ENCODE peak calls at places on chromosome 16, in four cellular contexts. One of them, this sample, is unnamed.

GRCh38 chr16:87963400-87963799 is 12.2 kb downstream of the BANP start:
- DNase-seq in HepG2: no peak
- DNase-seq in H1: no peak
- DNase-seq in K562: no peak
- DNase-seq in this sample: no peak

GRCh38 chr16:50861926-50862325 is 120.0 kb downstream of the CYLD start:
- DNase-seq in HepG2: peak; percentile 86
- DNase-seq in H1: no peak
- DNase-seq in K562: no peak
- DNase-seq in this sample: no peak

GRCh38 chr16:10675861-10676260 is 18.9 kb downstream of the TEKT5 start:
- DNase-seq in HepG2: no peak
- DNase-seq in H1: no peak
- DNase-seq in K562: no peak
- DNase-seq in this sample: no peak

GRCh38 chr16:51383909-51384308 is 232.8 kb upstream of the SALL1 start:
- DNase-seq in HepG2: no peak
- DNase-seq in H1: no peak
- DNase-seq in K562: no peak
- DNase-seq in this sample: no peak

GRCh38 chr16:88985521-88985920 is 8.5 kb upstream of the CBFA2T3 start:
- DNase-seq in HepG2: no peak
- DNase-seq in H1: no peak
- DNase-seq in K562: no peak
- DNase-seq in this sample: no peak

GRCh38 chr16:70493863-70494770 is 29.2 kb downstream of the COG4 start:
- DNase-seq in HepG2: no peak
- DNase-seq in H1: no peak
- DNase-seq in K562: no peak
- DNase-seq in this sample: no peak

GRCh38 chr16:70254095-70254964 is 2.6 kb upstream of the EXOSC6 start:
- DNase-seq in HepG2: no peak
- DNase-seq in H1: no peak
- DNase-seq in K562: no peak
- DNase-seq in this sample: no peak

GRCh38 chr16:89004209-89004831 is 27.3 kb upstream of the CBFA2T3 start:
- DNase-seq in HepG2: no peak
- DNase-seq in H1: no peak
- DNase-seq in K562: peak; percentile 96
- DNase-seq in this sample: no peak

GRCh38 chr16:70388281-70388680 is 41.6 kb downstream of the DDX19A start:
- DNase-seq in HepG2: no peak
- DNase-seq in H1: no peak
- DNase-seq in K562: no peak
- DNase-seq in this sample: no peak

GRCh38 chr16:15749371-15749770 is 99.3 kb downstream of the NDE1 start:
- DNase-seq in HepG2: no peak
- DNase-seq in H1: no peak
- DNase-seq in K562: no peak
- DNase-seq in this sample: no peak

GRCh38 chr16:56281256-56281805 is 90.0 kb downstream of the GNAO1 start:
- DNase-seq in HepG2: peak; percentile 24
- DNase-seq in H1: peak; percentile 91
- DNase-seq in K562: peak; percentile 66
- DNase-seq in this sample: no peak

GRCh38 chr16:79009911-79010310 is 590.6 kb downstream of the MAF start:
- DNase-seq in HepG2: no peak
- DNase-seq in H1: no peak
- DNase-seq in K562: no peak
- DNase-seq in this sample: no peak

GRCh38 chr16:30623558-30624283 is 13.5 kb upstream of the ZNF689 start:
- DNase-seq in HepG2: no peak
- DNase-seq in H1: no peak
- DNase-seq in K562: no peak
- DNase-seq in this sample: no peak

GRCh38 chr16:89373355-89374110 is 116.8 kb downstream of the ANKRD11 start:
- DNase-seq in HepG2: no peak
- DNase-seq in H1: no peak
- DNase-seq in K562: no peak
- DNase-seq in this sample: no peak

GRCh38 chr16:363110-364090 is 6.9 kb downstream of the MRPL28 start:
- DNase-seq in HepG2: no peak
- DNase-seq in H1: no peak
- DNase-seq in K562: no peak
- DNase-seq in this sample: no peak

GRCh38 chr16:53829186-53829747 is 125.3 kb downstream of the FTO start:
- DNase-seq in HepG2: no peak
- DNase-seq in H1: no peak
- DNase-seq in K562: no peak
- DNase-seq in this sample: no peak

GRCh38 chr16:77584205-77584859 is 138.0 kb upstream of the NUDT7 start:
- DNase-seq in HepG2: peak; percentile 44
- DNase-seq in H1: no peak
- DNase-seq in K562: peak; percentile 41
- DNase-seq in this sample: no peak

GRCh38 chr16:30354423-30355143 is 525 bp downstream of the CD2BP2 start:
- DNase-seq in HepG2: no peak
- DNase-seq in H1: no peak
- DNase-seq in K562: peak; percentile 26
- DNase-seq in this sample: no peak

GRCh38 chr16:87240211-87241134 is 76.7 kb downstream of the C16orf95 start:
- DNase-seq in HepG2: no peak
- DNase-seq in H1: no peak
- DNase-seq in K562: no peak
- DNase-seq in this sample: no peak

GRCh38 chr16:57244767-57245471 is at the start of gene ARL2BP:
- DNase-seq in HepG2: peak; percentile 96
- DNase-seq in H1: peak; percentile 91
- DNase-seq in K562: peak; percentile 100
- DNase-seq in this sample: peak; percentile 84

GRCh38 chr16:58511933-58512815 is 3.1 kb upstream of the SETD6 start:
- DNase-seq in HepG2: peak; percentile 75
- DNase-seq in H1: peak; percentile 62
- DNase-seq in K562: peak; percentile 64
- DNase-seq in this sample: no peak

GRCh38 chr16:86722970-86723369 is 144.6 kb downstream of the FOXL1 start:
- DNase-seq in HepG2: no peak
- DNase-seq in H1: no peak
- DNase-seq in K562: no peak
- DNase-seq in this sample: no peak

GRCh38 chr16:14455577-14455976 is 174.5 kb downstream of the PARN start:
- DNase-seq in HepG2: peak; percentile 18
- DNase-seq in H1: no peak
- DNase-seq in K562: peak; percentile 13
- DNase-seq in this sample: no peak

GRCh38 chr16:72198021-72198420 is 26.1 kb upstream of the PMFBP1 start:
- DNase-seq in HepG2: no peak
- DNase-seq in H1: no peak
- DNase-seq in K562: no peak
- DNase-seq in this sample: no peak

GRCh38 chr16:15949210-15950166 is at the start of gene ABCC1:
- DNase-seq in HepG2: peak; percentile 60
- DNase-seq in H1: no peak
- DNase-seq in K562: peak; percentile 87
- DNase-seq in this sample: no peak

GRCh38 chr16:72876221-72876620 is 171.7 kb downstream of the ZFHX3 start:
- DNase-seq in HepG2: no peak
- DNase-seq in H1: no peak
- DNase-seq in K562: no peak
- DNase-seq in this sample: peak; percentile 1

GRCh38 chr16:85134794-85135153 is 22.5 kb upstream of the CIBAR2 start:
- DNase-seq in HepG2: no peak
- DNase-seq in H1: no peak
- DNase-seq in K562: peak; percentile 58
- DNase-seq in this sample: no peak

GRCh38 chr16:85136213-85136704 is 24.0 kb upstream of the CIBAR2 start:
- DNase-seq in HepG2: no peak
- DNase-seq in H1: no peak
- DNase-seq in K562: no peak
- DNase-seq in this sample: peak; percentile 28

GRCh38 chr16:85138073-85138824 is 26.0 kb upstream of the CIBAR2 start:
- DNase-seq in HepG2: no peak
- DNase-seq in H1: no peak
- DNase-seq in K562: no peak
- DNase-seq in this sample: no peak

GRCh38 chr16:85137323-85138072 is 25.2 kb upstream of the CIBAR2 start:
- DNase-seq in HepG2: peak; percentile 87
- DNase-seq in H1: no peak
- DNase-seq in K562: no peak
- DNase-seq in this sample: no peak

DNA sequence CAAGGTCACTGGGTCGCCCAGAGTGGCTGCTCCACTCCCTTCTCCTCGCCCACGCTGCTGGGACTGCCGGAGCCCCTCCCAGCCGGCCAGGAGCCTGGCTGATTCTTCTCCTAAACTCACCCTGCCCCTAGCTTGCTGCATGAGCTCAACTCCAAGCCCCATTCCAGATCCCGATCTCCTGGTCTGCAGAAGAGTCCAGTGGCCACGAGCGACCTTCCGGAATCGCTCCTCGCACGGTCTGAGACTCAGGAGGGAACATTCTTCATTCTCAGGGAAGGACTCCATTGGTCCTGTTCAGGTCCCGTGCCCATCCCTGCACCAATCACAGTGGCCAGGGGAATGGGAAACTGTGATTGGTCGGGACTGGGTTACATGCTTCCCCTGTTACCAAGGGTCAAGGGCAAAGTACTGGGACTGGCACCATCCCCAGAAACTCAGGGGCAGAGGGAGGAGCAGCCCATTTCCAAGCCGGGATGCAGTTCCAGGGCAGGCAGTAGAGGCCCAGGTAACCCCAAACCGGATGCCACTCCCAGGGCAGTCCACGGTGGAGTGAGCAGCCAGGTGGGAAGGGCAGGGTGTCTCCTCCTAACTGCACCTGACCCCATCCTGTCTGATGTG is 24.5 kb upstream of the CIBAR2 start:
- DNase-seq in HepG2: peak; percentile 95
- DNase-seq in H1: no peak
- DNase-seq in K562: no peak
- DNase-seq in this sample: no peak
- TF ChIP-seq CBX5 in HepG2: peak; percentile 80
- TF ChIP-seq CBX5 in H1: no peak
- TF ChIP-seq CBX5 in K562: no peak
- TF ChIP-seq CBX5 in this sample: no peak

GRCh38 chr16:35249051-35249450 is 1789.6 kb downstream of the TP53TG3F start:
- DNase-seq in HepG2: no peak
- DNase-seq in H1: no peak
- DNase-seq in K562: no peak
- DNase-seq in this sample: no peak

GRCh38 chr16:35258381-35258780 is 1799.0 kb downstream of the TP53TG3F start:
- DNase-seq in HepG2: no peak
- DNase-seq in H1: no peak
- DNase-seq in K562: no peak
- DNase-seq in this sample: no peak

GRCh38 chr16:35255186-35255803 is 1795.9 kb downstream of the TP53TG3F start:
- DNase-seq in HepG2: no peak
- DNase-seq in H1: no peak
- DNase-seq in K562: no peak
- DNase-seq in this sample: no peak

GRCh38 chr16:35255816-35256215 is 1796.4 kb downstream of the TP53TG3F start:
- DNase-seq in HepG2: no peak
- DNase-seq in H1: no peak
- DNase-seq in K562: no peak
- DNase-seq in this sample: no peak

DNA sequence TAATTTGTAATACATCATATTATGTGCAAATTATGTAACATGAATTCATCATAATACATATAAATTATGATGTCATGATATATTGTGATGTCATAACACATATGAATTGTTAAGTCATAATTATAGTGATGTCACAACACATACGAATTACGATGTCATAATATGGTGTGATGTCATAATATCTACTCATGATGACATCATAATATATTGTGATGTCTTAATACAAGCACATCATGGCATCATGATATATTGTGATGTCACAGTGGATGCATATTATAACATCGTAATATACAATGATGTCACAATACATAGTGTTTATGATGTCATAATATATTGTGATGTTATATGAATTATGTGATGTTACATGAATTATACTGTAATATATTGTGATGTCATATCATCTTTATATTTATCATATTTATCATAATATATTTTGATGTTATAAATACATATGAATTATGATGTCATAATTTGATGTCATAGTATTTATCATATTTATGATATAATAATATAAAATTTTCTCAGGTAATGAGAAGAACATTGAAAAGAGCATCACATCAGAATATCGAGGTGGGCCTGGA is 1793.0 kb downstream of the TP53TG3F start:
- DNase-seq in HepG2: no peak
- DNase-seq in H1: no peak
- DNase-seq in K562: no peak
- DNase-seq in this sample: no peak
- TF ChIP-seq CBX5 in HepG2: no peak
- TF ChIP-seq CBX5 in H1: no peak
- TF ChIP-seq CBX5 in K562: no peak
- TF ChIP-seq CBX5 in this sample: no peak

DNA sequence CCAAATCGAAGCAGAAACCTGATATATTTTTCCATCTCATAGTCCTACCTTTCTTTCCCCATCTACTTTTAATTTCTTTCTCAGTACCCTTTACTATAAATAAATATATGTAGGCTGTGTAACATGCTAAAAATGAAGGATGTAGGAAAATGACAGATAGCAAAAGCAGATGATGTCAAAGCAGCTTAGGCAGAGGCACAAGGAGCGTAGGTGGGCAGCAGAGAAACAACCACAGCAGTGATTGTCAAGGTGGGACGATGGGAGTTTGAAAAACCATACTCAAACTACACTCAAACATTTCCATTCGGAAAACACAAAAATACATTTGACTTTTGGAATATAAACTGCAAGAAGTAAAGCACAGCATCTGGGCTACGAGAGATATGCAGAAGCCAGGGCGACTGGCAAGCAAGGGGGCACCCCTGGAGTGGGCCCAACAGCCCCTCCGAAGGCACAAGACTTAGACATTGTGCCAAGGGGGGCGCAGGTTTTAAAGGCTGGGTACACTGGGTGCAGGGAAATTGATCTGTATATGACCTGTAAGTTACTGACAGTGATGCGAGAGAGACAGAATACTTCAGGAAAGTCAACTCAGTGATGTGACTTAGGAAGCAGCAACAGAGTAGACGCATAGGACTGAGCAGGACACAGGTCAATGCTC is 31.1 kb downstream of the SNN start:
- DNase-seq in HepG2: no peak
- DNase-seq in H1: no peak
- DNase-seq in K562: no peak
- DNase-seq in this sample: no peak
- TF ChIP-seq CBX5 in HepG2: no peak
- TF ChIP-seq CBX5 in H1: no peak
- TF ChIP-seq CBX5 in K562: no peak
- TF ChIP-seq CBX5 in this sample: no peak

DNA sequence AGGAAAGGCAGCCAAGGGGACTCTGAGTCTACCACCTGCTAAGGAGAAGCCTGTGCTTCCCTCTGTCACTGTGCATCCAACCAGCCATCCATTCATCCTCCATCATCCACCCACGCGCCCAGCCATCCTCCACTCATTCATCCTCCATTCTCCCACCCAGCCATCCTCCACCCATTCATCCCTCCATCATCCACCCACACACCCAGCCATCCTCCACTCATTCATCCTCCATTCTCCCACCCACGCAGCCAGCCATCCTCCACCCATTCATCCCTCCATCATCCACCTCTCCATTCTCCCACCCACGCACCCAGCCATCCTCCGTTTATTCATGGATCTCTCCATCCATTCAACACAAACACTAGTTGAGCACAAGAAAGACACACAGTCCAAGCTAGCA is 74.1 kb downstream of the COG7 start:
- DNase-seq in HepG2: no peak
- DNase-seq in H1: no peak
- DNase-seq in K562: no peak
- DNase-seq in this sample: no peak
- TF ChIP-seq CBX5 in HepG2: no peak
- TF ChIP-seq CBX5 in H1: no peak
- TF ChIP-seq CBX5 in K562: no peak
- TF ChIP-seq CBX5 in this sample: no peak

This sample was measured in GM12878.